ENCODE peak calls at places on chromosome 14, in six cellular contexts. B, O, P, A, Z and W are unnamed samples.

GRCh38 chr14:68692916-68693771 is 99.7 kb downstream of the ZFP36L1 start:
- DNase-seq in B (no peak), O (no peak), P (no peak), A (no peak), Z (no peak), W (no peak)

GRCh38 chr14:50233335-50234250 is 2.2 kb upstream of the SOS2 start:
- DNase-seq in B (no peak), O (no peak), P (no peak), A (no peak), Z (no peak), W (no peak)

GRCh38 chr14:54364555-54365415 is 32.0 kb upstream of the CDKN3 start:
- DNase-seq in B (no peak), O (peak; percentile 64), P (no peak), A (no peak), Z (no peak), W (no peak)

GRCh38 chr14:102568115-102568614 is 24.3 kb upstream of the RCOR1 start:
- DNase-seq in B (peak; percentile 26), O (no peak), P (no peak), A (no peak), Z (peak; percentile 60), W (no peak)

GRCh38 chr14:59398841-59399240 is 66.3 kb downstream of the GPR135 start:
- DNase-seq in B (no peak), O (no peak), P (no peak), A (peak; percentile 98), Z (no peak), W (no peak)

GRCh38 chr14:55881577-55882241 is 236.5 kb upstream of the PELI2 start:
- DNase-seq in B (no peak), O (no peak), P (no peak), A (no peak), Z (no peak), W (no peak)

GRCh38 chr14:105365681-105366080 is 32.7 kb upstream of the TEX22 start:
- DNase-seq in B (no peak), O (no peak), P (no peak), A (no peak), Z (no peak), W (no peak)

GRCh38 chr14:32698831-32699230 is 239.8 kb upstream of the NPAS3 start:
- DNase-seq in B (no peak), O (no peak), P (no peak), A (no peak), Z (no peak), W (no peak)

GRCh38 chr14:93107383-93107782 is 8.3 kb downstream of the ITPK1 start:
- DNase-seq in B (no peak), O (no peak), P (no peak), A (no peak), Z (peak; percentile 29), W (no peak)

GRCh38 chr14:90518941-90519256 is 122.1 kb downstream of the CALM1 start:
- DNase-seq in B (peak; percentile 7), O (no peak), P (no peak), A (peak; percentile 68), Z (peak; percentile 69), W (no peak)

GRCh38 chr14:59482471-59483331 is 1.5 kb downstream of the L3HYPDH start:
- DNase-seq in B (no peak), O (peak; percentile 41), P (peak; percentile 94), A (no peak), Z (no peak), W (no peak)

GRCh38 chr14:26427059-26427458 is 170.8 kb downstream of the NOVA1 start:
- DNase-seq in B (no peak), O (no peak), P (no peak), A (no peak), Z (no peak), W (no peak)

GRCh38 chr14:99971087-99971928 is 93.9 kb upstream of the EVL start:
- DNase-seq in B (peak; percentile 86), O (peak; percentile 85), P (no peak), A (peak; percentile 81), Z (peak; percentile 65), W (peak; percentile 44)

GRCh38 chr14:87725318-87725717 is 267.7 kb downstream of the GALC start:
- DNase-seq in B (no peak), O (no peak), P (no peak), A (no peak), Z (no peak), W (no peak)

GRCh38 chr14:87457727-87458126 is 535.3 kb downstream of the GALC start:
- DNase-seq in B (peak; percentile 30), O (no peak), P (no peak), A (peak; percentile 1), Z (no peak), W (no peak)

GRCh38 chr14:85443001-85443400 is 86.9 kb upstream of the FLRT2 start:
- DNase-seq in B (no peak), O (no peak), P (no peak), A (no peak), Z (no peak), W (no peak)

GRCh38 chr14:64201296-64201695 is 92.9 kb downstream of the ESR2 start:
- DNase-seq in B (no peak), O (no peak), P (no peak), A (no peak), Z (no peak), W (no peak)

GRCh38 chr14:89292579-89293348 is 124.3 kb downstream of the FOXN3 start:
- DNase-seq in B (no peak), O (no peak), P (no peak), A (no peak), Z (no peak), W (no peak)

GRCh38 chr14:57501039-57501557 is 7.4 kb upstream of the CCDC198 start:
- DNase-seq in B (no peak), O (no peak), P (no peak), A (no peak), Z (no peak), W (no peak)

GRCh38 chr14:102498678-102499265 is 10.8 kb downstream of the ANKRD9 start:
- DNase-seq in B (no peak), O (no peak), P (no peak), A (no peak), Z (no peak), W (no peak)

GRCh38 chr14:48974994-48975393 is 611.2 kb downstream of the RPS29 start:
- DNase-seq in B (no peak), O (no peak), P (peak; percentile 11), A (no peak), Z (no peak), W (no peak)

GRCh38 chr14:62162998-62163589 is 400.9 kb downstream of the SNAPC1 start:
- DNase-seq in B (no peak), O (no peak), P (peak; percentile 59), A (peak; percentile 50), Z (no peak), W (peak; percentile 5)

GRCh38 chr14:63867926-63868921 is 15.4 kb downstream of the SYNE2 start:
- DNase-seq in B (no peak), O (no peak), P (no peak), A (no peak), Z (peak; percentile 55), W (no peak)

GRCh38 chr14:93655078-93655750 is 133.1 kb downstream of the PRIMA1 start:
- DNase-seq in B (no peak), O (no peak), P (peak; percentile 49), A (peak; percentile 68), Z (no peak), W (no peak)

GRCh38 chr14:68783408-68784297 is 9.2 kb downstream of the ZFP36L1 start:
- DNase-seq in B (no peak), O (no peak), P (no peak), A (no peak), Z (peak; percentile 53), W (no peak)